ENCODE peak calls at places on chromosomes 2 and 18, in eight cellular contexts. One of them, this sample, is unnamed.

GRCh38 chr2:47905454-47906260 is 641 bp downstream of the FBXO11 start:
- DNase-seq in A549: peak; percentile 81
- DNase-seq in fibroblast of lung: peak; percentile 63
- DNase-seq in WTC11: peak; percentile 66
- DNase-seq in IMR-90: peak; percentile 41
- DNase-seq in prostate gland: peak; percentile 39
- DNase-seq in neural progenitor cell: peak; percentile 88
- DNase-seq in AG04450: no peak
- DNase-seq in this sample: no peak

GRCh38 chr2:7674606-7675005 is 757.4 kb downstream of the RNF144A start:
- DNase-seq in A549: no peak
- DNase-seq in prostate gland: no peak
- DNase-seq in AG04450: no peak
- DNase-seq in IMR-90: no peak
- DNase-seq in neural progenitor cell: no peak
- DNase-seq in fibroblast of lung: no peak
- DNase-seq in WTC11: no peak
- DNase-seq in this sample: no peak

GRCh38 chr2:208172125-208172524 is 8.7 kb upstream of the CRYGA start:
- DNase-seq in AG04450: no peak
- DNase-seq in fibroblast of lung: no peak
- DNase-seq in WTC11: no peak
- DNase-seq in IMR-90: no peak
- DNase-seq in A549: no peak
- DNase-seq in neural progenitor cell: no peak
- DNase-seq in prostate gland: no peak
- DNase-seq in this sample: no peak

GRCh38 chr2:128252501-128252900 is 66.2 kb downstream of the HS6ST1 start:
- DNase-seq in WTC11: no peak
- DNase-seq in fibroblast of lung: no peak
- DNase-seq in A549: no peak
- DNase-seq in IMR-90: no peak
- DNase-seq in prostate gland: no peak
- DNase-seq in AG04450: no peak
- DNase-seq in neural progenitor cell: no peak
- DNase-seq in this sample: no peak

GRCh38 chr2:235347691-235348090 is 146.2 kb upstream of the AGAP1 start:
- DNase-seq in A549: peak; percentile 73
- DNase-seq in fibroblast of lung: peak; percentile 83
- DNase-seq in IMR-90: peak; percentile 85
- DNase-seq in WTC11: no peak
- DNase-seq in prostate gland: no peak
- DNase-seq in AG04450: peak; percentile 29
- DNase-seq in neural progenitor cell: no peak
- DNase-seq in this sample: peak; percentile 52

GRCh38 chr2:20140321-20141055 is 84.4 kb downstream of the SDC1 start:
- DNase-seq in neural progenitor cell: no peak
- DNase-seq in AG04450: no peak
- DNase-seq in fibroblast of lung: no peak
- DNase-seq in WTC11: no peak
- DNase-seq in IMR-90: no peak
- DNase-seq in A549: no peak
- DNase-seq in prostate gland: no peak
- DNase-seq in this sample: no peak

GRCh38 chr18:51196116-51196810 is 1.2 kb downstream of the MEX3C start:
- DNase-seq in prostate gland: peak; percentile 32
- DNase-seq in IMR-90: peak; percentile 15
- DNase-seq in WTC11: peak; percentile 12
- DNase-seq in AG04450: no peak
- DNase-seq in A549: no peak
- DNase-seq in neural progenitor cell: peak; percentile 21
- DNase-seq in fibroblast of lung: peak; percentile 39
- DNase-seq in this sample: no peak

GRCh38 chr2:162072181-162072702 is 1.8 kb downstream of the DPP4 start:
- DNase-seq in fibroblast of lung: peak; percentile 76
- DNase-seq in IMR-90: peak; percentile 90
- DNase-seq in WTC11: no peak
- DNase-seq in AG04450: peak; percentile 57
- DNase-seq in neural progenitor cell: no peak
- DNase-seq in A549: no peak
- DNase-seq in prostate gland: no peak
- DNase-seq in this sample: peak; percentile 59

GRCh38 chr2:12734914-12735654 is 18.3 kb downstream of the TRIB2 start:
- DNase-seq in AG04450: no peak
- DNase-seq in prostate gland: no peak
- DNase-seq in WTC11: no peak
- DNase-seq in A549: no peak
- DNase-seq in fibroblast of lung: no peak
- DNase-seq in neural progenitor cell: no peak
- DNase-seq in IMR-90: no peak
- DNase-seq in this sample: no peak

GRCh38 chr2:23566236-23567142 is 181.5 kb downstream of the KLHL29 start:
- DNase-seq in fibroblast of lung: no peak
- DNase-seq in neural progenitor cell: peak; percentile 55
- DNase-seq in AG04450: no peak
- DNase-seq in A549: peak; percentile 31
- DNase-seq in IMR-90: peak; percentile 32
- DNase-seq in WTC11: peak; percentile 69
- DNase-seq in prostate gland: no peak
- DNase-seq in this sample: no peak

GRCh38 chr2:85712261-85712660 is 18.1 kb downstream of the GNLY start:
- DNase-seq in WTC11: no peak
- DNase-seq in A549: no peak
- DNase-seq in neural progenitor cell: no peak
- DNase-seq in AG04450: no peak
- DNase-seq in fibroblast of lung: no peak
- DNase-seq in prostate gland: no peak
- DNase-seq in IMR-90: no peak
- DNase-seq in this sample: no peak

GRCh38 chr2:148812306-148812705 is 62.7 kb upstream of the KIF5C start:
- DNase-seq in WTC11: no peak
- DNase-seq in fibroblast of lung: peak; percentile 55
- DNase-seq in AG04450: no peak
- DNase-seq in IMR-90: peak; percentile 51
- DNase-seq in neural progenitor cell: no peak
- DNase-seq in prostate gland: peak; percentile 10
- DNase-seq in A549: no peak
- DNase-seq in this sample: peak; percentile 11

GRCh38 chr2:216855614-216856013 is 4.2 kb downstream of the TNP1 start:
- DNase-seq in prostate gland: no peak
- DNase-seq in IMR-90: no peak
- DNase-seq in neural progenitor cell: no peak
- DNase-seq in fibroblast of lung: no peak
- DNase-seq in AG04450: no peak
- DNase-seq in WTC11: no peak
- DNase-seq in A549: no peak
- DNase-seq in this sample: no peak

GRCh38 chr2:187708272-187708671 is 154.0 kb upstream of the TFPI start:
- DNase-seq in IMR-90: no peak
- DNase-seq in AG04450: no peak
- DNase-seq in A549: no peak
- DNase-seq in fibroblast of lung: no peak
- DNase-seq in prostate gland: no peak
- DNase-seq in WTC11: no peak
- DNase-seq in neural progenitor cell: no peak
- DNase-seq in this sample: no peak

GRCh38 chr18:52700116-52700515 is 360.1 kb downstream of the DCC start:
- DNase-seq in AG04450: no peak
- DNase-seq in WTC11: no peak
- DNase-seq in prostate gland: no peak
- DNase-seq in IMR-90: no peak
- DNase-seq in A549: no peak
- DNase-seq in fibroblast of lung: no peak
- DNase-seq in neural progenitor cell: no peak
- DNase-seq in this sample: no peak

GRCh38 chr2:166091439-166091838 is 36.4 kb downstream of the SCN1A start:
- DNase-seq in AG04450: no peak
- DNase-seq in prostate gland: no peak
- DNase-seq in IMR-90: peak; percentile 32
- DNase-seq in WTC11: no peak
- DNase-seq in fibroblast of lung: peak; percentile 52
- DNase-seq in neural progenitor cell: no peak
- DNase-seq in A549: peak; percentile 22
- DNase-seq in this sample: no peak

GRCh38 chr2:54545700-54546450 is 89.7 kb downstream of the SPTBN1 start:
- DNase-seq in A549: peak; percentile 90
- DNase-seq in prostate gland: no peak
- DNase-seq in IMR-90: peak; percentile 67
- DNase-seq in fibroblast of lung: peak; percentile 41
- DNase-seq in WTC11: no peak
- DNase-seq in AG04450: no peak
- DNase-seq in neural progenitor cell: no peak
- DNase-seq in this sample: no peak

GRCh38 chr2:220104871-220105351 is 477.5 kb downstream of the SLC4A3 start:
- DNase-seq in A549: peak; percentile 47
- DNase-seq in IMR-90: peak; percentile 91
- DNase-seq in WTC11: peak; percentile 12
- DNase-seq in prostate gland: no peak
- DNase-seq in neural progenitor cell: peak; percentile 49
- DNase-seq in AG04450: peak; percentile 78
- DNase-seq in fibroblast of lung: peak; percentile 73
- DNase-seq in this sample: peak; percentile 77

GRCh38 chr2:27721335-27721734 is 50.2 kb upstream of the MRPL33 start:
- DNase-seq in AG04450: no peak
- DNase-seq in fibroblast of lung: no peak
- DNase-seq in A549: peak; percentile 84
- DNase-seq in IMR-90: no peak
- DNase-seq in WTC11: no peak
- DNase-seq in prostate gland: no peak
- DNase-seq in neural progenitor cell: no peak
- DNase-seq in this sample: no peak

GRCh38 chr2:121489944-121490585 is 40.6 kb upstream of the RNU4ATAC start:
- DNase-seq in IMR-90: no peak
- DNase-seq in A549: no peak
- DNase-seq in WTC11: no peak
- DNase-seq in AG04450: no peak
- DNase-seq in prostate gland: no peak
- DNase-seq in fibroblast of lung: no peak
- DNase-seq in neural progenitor cell: no peak
- DNase-seq in this sample: no peak

GRCh38 chr2:180115675-180116074 is 108.6 kb upstream of the CWC22 start:
- DNase-seq in A549: no peak
- DNase-seq in AG04450: no peak
- DNase-seq in fibroblast of lung: no peak
- DNase-seq in IMR-90: peak; percentile 16
- DNase-seq in prostate gland: no peak
- DNase-seq in WTC11: no peak
- DNase-seq in neural progenitor cell: no peak
- DNase-seq in this sample: no peak

DNA sequence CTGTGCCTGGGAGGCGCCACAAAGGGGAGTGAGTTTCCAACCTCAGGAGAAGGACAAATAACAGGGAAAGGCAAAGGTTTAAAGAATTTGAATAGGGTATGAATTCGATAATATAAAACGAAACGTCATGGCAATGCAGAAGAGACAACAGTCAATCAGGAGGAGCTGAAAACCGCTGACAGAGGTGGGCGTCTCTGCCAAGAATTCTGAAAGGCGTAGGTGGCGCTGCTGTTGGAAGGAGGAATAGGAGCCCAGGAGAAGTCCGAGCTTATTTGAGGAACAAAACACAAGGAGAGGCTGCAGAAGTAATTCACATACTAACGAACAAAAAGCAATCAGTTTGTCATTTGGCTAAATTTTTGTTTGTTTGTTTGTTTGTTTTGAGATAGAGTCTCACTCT is 485.8 kb upstream of the POU3F3 start:
- DNase-seq in A549: no peak
- DNase-seq in WTC11: no peak
- DNase-seq in prostate gland: no peak
- DNase-seq in IMR-90: no peak
- DNase-seq in neural progenitor cell: no peak
- DNase-seq in AG04450: no peak
- DNase-seq in fibroblast of lung: no peak
- DNase-seq in this sample: no peak
- TF ChIP-seq CTCF in A549: no peak
- TF ChIP-seq CTCF in WTC11: no peak
- TF ChIP-seq CTCF in prostate gland: no peak
- TF ChIP-seq CTCF in IMR-90: no peak
- TF ChIP-seq CTCF in neural progenitor cell: no peak
- TF ChIP-seq CTCF in AG04450: no peak
- TF ChIP-seq CTCF in fibroblast of lung: no peak
- TF ChIP-seq CTCF in this sample: no peak

GRCh38 chr2:63050916-63051794 is 525 bp downstream of the OTX1 start:
- DNase-seq in neural progenitor cell: peak; percentile 56
- DNase-seq in WTC11: peak; percentile 62
- DNase-seq in prostate gland: no peak
- DNase-seq in A549: no peak
- DNase-seq in IMR-90: no peak
- DNase-seq in fibroblast of lung: no peak
- DNase-seq in AG04450: no peak
- DNase-seq in this sample: no peak
- TF ChIP-seq CTCF in neural progenitor cell: peak; percentile 24
- TF ChIP-seq CTCF in WTC11: no peak
- TF ChIP-seq CTCF in prostate gland: no peak
- TF ChIP-seq CTCF in A549: no peak
- TF ChIP-seq CTCF in IMR-90: no peak
- TF ChIP-seq CTCF in fibroblast of lung: no peak
- TF ChIP-seq CTCF in AG04450: no peak
- TF ChIP-seq CTCF in this sample: no peak

GRCh38 chr2:62197017-62197586 is 1.2 kb downstream of the B3GNT2 start:
- DNase-seq in A549: no peak
- DNase-seq in WTC11: no peak
- DNase-seq in IMR-90: no peak
- DNase-seq in fibroblast of lung: no peak
- DNase-seq in prostate gland: no peak
- DNase-seq in neural progenitor cell: peak; percentile 40
- DNase-seq in AG04450: no peak
- DNase-seq in this sample: no peak
- TF ChIP-seq CTCF in A549: peak; percentile 43
- TF ChIP-seq CTCF in WTC11: no peak
- TF ChIP-seq CTCF in IMR-90: no peak
- TF ChIP-seq CTCF in fibroblast of lung: no peak
- TF ChIP-seq CTCF in prostate gland: no peak
- TF ChIP-seq CTCF in neural progenitor cell: no peak
- TF ChIP-seq CTCF in AG04450: no peak
- TF ChIP-seq CTCF in this sample: peak; percentile 8

GRCh38 chr2:108074150-108074549 is 87.8 kb downstream of the SLC5A7 start:
- DNase-seq in prostate gland: no peak
- DNase-seq in A549: no peak
- DNase-seq in AG04450: no peak
- DNase-seq in WTC11: no peak
- DNase-seq in IMR-90: no peak
- DNase-seq in fibroblast of lung: no peak
- DNase-seq in neural progenitor cell: no peak
- DNase-seq in this sample: no peak

GRCh38 chr2:108073425-108074072 is 87.2 kb downstream of the SLC5A7 start:
- DNase-seq in fibroblast of lung: no peak
- DNase-seq in AG04450: no peak
- DNase-seq in neural progenitor cell: no peak
- DNase-seq in A549: no peak
- DNase-seq in prostate gland: no peak
- DNase-seq in IMR-90: no peak
- DNase-seq in WTC11: no peak
- DNase-seq in this sample: no peak

GRCh38 chr2:108074945-108075344 is 88.6 kb downstream of the SLC5A7 start:
- DNase-seq in neural progenitor cell: peak; percentile 20
- DNase-seq in WTC11: peak; percentile 19
- DNase-seq in A549: no peak
- DNase-seq in IMR-90: no peak
- DNase-seq in fibroblast of lung: no peak
- DNase-seq in AG04450: no peak
- DNase-seq in prostate gland: no peak
- DNase-seq in this sample: no peak

GRCh38 chr2:108067820-108068405 is 81.6 kb downstream of the SLC5A7 start:
- DNase-seq in AG04450: no peak
- DNase-seq in IMR-90: no peak
- DNase-seq in WTC11: no peak
- DNase-seq in prostate gland: no peak
- DNase-seq in neural progenitor cell: no peak
- DNase-seq in A549: no peak
- DNase-seq in fibroblast of lung: no peak
- DNase-seq in this sample: no peak

GRCh38 chr2:108069515-108070310 is 83.4 kb downstream of the SLC5A7 start:
- DNase-seq in fibroblast of lung: no peak
- DNase-seq in prostate gland: no peak
- DNase-seq in neural progenitor cell: no peak
- DNase-seq in AG04450: no peak
- DNase-seq in A549: peak; percentile 23
- DNase-seq in IMR-90: no peak
- DNase-seq in WTC11: peak; percentile 20
- DNase-seq in this sample: no peak
- TF ChIP-seq CTCF in fibroblast of lung: no peak
- TF ChIP-seq CTCF in prostate gland: no peak
- TF ChIP-seq CTCF in neural progenitor cell: peak; percentile 37
- TF ChIP-seq CTCF in AG04450: no peak
- TF ChIP-seq CTCF in A549: no peak
- TF ChIP-seq CTCF in IMR-90: no peak
- TF ChIP-seq CTCF in WTC11: no peak
- TF ChIP-seq CTCF in this sample: no peak